ENCODE peak calls at places on chromosomes 13 and 19, in eight cellular contexts. O is heart right ventricle; V is effector memory CD4-positive, alpha-beta T cell; Y is lung; C is fibroblast of lung; J is aorta; I is body of pancreas; F is brain microvascular endothelial cell. R is an unnamed sample.

GRCh38 chr13:44050450-44051063 is 170.9 kb downstream of the LACC1 start:
- DNase-seq in O (peak), V (no peak), Y (no peak), C (no peak), J (no peak), I (no peak), F (peak), R (no peak)

GRCh38 chr19:55647732-55648656 is at the start of gene CCDC106:
- DNase-seq in O (peak), V (no peak), Y (peak), C (peak), J (peak), I (peak), F (peak), R (peak)

GRCh38 chr19:40633207-40633606 is 32.0 kb downstream of the LTBP4 start:
- DNase-seq in O (no peak), V (no peak), Y (no peak), C (peak), J (no peak), I (no peak), F (peak), R (no peak)

GRCh38 chr19:2495130-2495641 is 19.3 kb downstream of the GADD45B start:
- DNase-seq in O (peak), V (no peak), Y (peak), C (peak), J (peak), I (peak), F (no peak), R (peak)

GRCh38 chr13:51971520-51972426 is 39.5 kb downstream of the ATP7B start:
- DNase-seq in O (no peak), V (no peak), Y (no peak), C (no peak), J (no peak), I (no peak), F (no peak), R (no peak)

GRCh38 chr13:67366533-67366932 is 136.4 kb upstream of the PCDH9 start:
- DNase-seq in O (no peak), V (no peak), Y (no peak), C (peak), J (no peak), I (no peak), F (peak), R (no peak)

GRCh38 chr19:17125728-17126677 is 50.4 kb downstream of the MYO9B start:
- DNase-seq in O (peak), V (peak), Y (peak), C (peak), J (peak), I (peak), F (peak), R (no peak)

GRCh38 chr13:29436291-29436690 is 159.2 kb downstream of the SLC7A1 start:
- DNase-seq in O (no peak), V (no peak), Y (no peak), C (peak), J (no peak), I (no peak), F (peak), R (no peak)

GRCh38 chr13:25037057-25037813 is 58.7 kb upstream of the PABPC3 start:
- DNase-seq in O (peak), V (no peak), Y (peak), C (peak), J (no peak), I (peak), F (peak), R (no peak)

GRCh38 chr13:97223711-97224461 is 1.8 kb downstream of the MBNL2 start:
- DNase-seq in O (peak), V (no peak), Y (peak), C (peak), J (peak), I (peak), F (peak), R (peak)

GRCh38 chr13:33015275-33015674 is 948 bp upstream of the KL start:
- DNase-seq in O (peak), V (no peak), Y (no peak), C (no peak), J (no peak), I (no peak), F (no peak), R (peak)

GRCh38 chr19:30229524-30230174 is 142.5 kb upstream of the ZNF536 start:
- DNase-seq in O (no peak), V (no peak), Y (no peak), C (no peak), J (no peak), I (no peak), F (peak), R (no peak)

GRCh38 chr19:3619631-3620012 is 7.0 kb downstream of the CACTIN start:
- DNase-seq in O (no peak), V (no peak), Y (no peak), C (no peak), J (no peak), I (no peak), F (no peak), R (no peak)

GRCh38 chr13:102580552-102581169 is 16.1 kb upstream of the TPP2 start:
- DNase-seq in O (peak), V (no peak), Y (no peak), C (peak), J (no peak), I (no peak), F (peak), R (peak)

GRCh38 chr19:45913874-45914830 is at the start of gene NANOS2:
- DNase-seq in O (no peak), V (no peak), Y (no peak), C (no peak), J (no peak), I (no peak), F (no peak), R (no peak)

GRCh38 chr19:40763963-40764362 is 11.4 kb upstream of the MIA start:
- DNase-seq in O (no peak), V (no peak), Y (no peak), C (no peak), J (no peak), I (no peak), F (no peak), R (no peak)

GRCh38 chr19:5054551-5055456 is 85.9 kb downstream of the KDM4B start:
- DNase-seq in O (peak), V (no peak), Y (no peak), C (no peak), J (no peak), I (no peak), F (no peak), R (no peak)

GRCh38 chr13:54934121-54934520 is 1905.5 kb downstream of the OLFM4 start:
- DNase-seq in O (no peak), V (no peak), Y (no peak), C (no peak), J (no peak), I (no peak), F (no peak), R (no peak)

GRCh38 chr13:21486322-21486721 is 27.2 kb upstream of the ZDHHC20 start:
- DNase-seq in O (no peak), V (no peak), Y (no peak), C (no peak), J (no peak), I (no peak), F (no peak), R (no peak)

GRCh38 chr13:98225036-98225940 is 48.2 kb upstream of the RNF113B start:
- DNase-seq in O (no peak), V (no peak), Y (no peak), C (no peak), J (no peak), I (no peak), F (no peak), R (no peak)

GRCh38 chr19:23571175-23571574 is 115.8 kb downstream of the ZNF675 start:
- DNase-seq in O (no peak), V (no peak), Y (no peak), C (no peak), J (no peak), I (no peak), F (no peak), R (no peak)

GRCh38 chr19:54319049-54319448 is 6.1 kb upstream of the LILRA5 start:
- DNase-seq in O (no peak), V (no peak), Y (no peak), C (no peak), J (no peak), I (no peak), F (no peak), R (no peak)

GRCh38 chr19:13959962-13960862 is 7.9 kb downstream of the DCAF15 start:
- DNase-seq in O (no peak), V (no peak), Y (no peak), C (no peak), J (peak), I (no peak), F (no peak), R (no peak)

GRCh38 chr19:51472607-51473006 is 5.7 kb upstream of the CEACAM18 start:
- DNase-seq in O (no peak), V (no peak), Y (no peak), C (no peak), J (no peak), I (no peak), F (no peak), R (no peak)

GRCh38 chr13:104984296-104984818 is 1551.1 kb downstream of the EFNB2 start:
- DNase-seq in O (peak), V (no peak), Y (no peak), C (peak), J (no peak), I (peak), F (peak), R (no peak)

GRCh38 chr19:11560404-11560988 is 1.5 kb upstream of the ELOF1 start:
- DNase-seq in O (peak), V (no peak), Y (peak), C (peak), J (no peak), I (peak), F (peak), R (no peak)

GRCh38 chr13:49399801-49400472 is 43.9 kb downstream of the CAB39L start:
- DNase-seq in O (no peak), V (no peak), Y (no peak), C (no peak), J (no peak), I (peak), F (no peak), R (no peak)

GRCh38 chr19:35587326-35587725 is 1.4 kb downstream of the PMIS2 start:
- DNase-seq in O (no peak), V (no peak), Y (no peak), C (peak), J (no peak), I (no peak), F (peak), R (no peak)

GRCh38 chr13:47869780-47870179 is 131.3 kb downstream of the SUCLA2 start:
- DNase-seq in O (no peak), V (no peak), Y (no peak), C (no peak), J (no peak), I (no peak), F (no peak), R (no peak)

GRCh38 chr19:3249408-3249807 is 24.9 kb downstream of the CELF5 start:
- DNase-seq in O (no peak), V (no peak), Y (no peak), C (no peak), J (no peak), I (no peak), F (no peak), R (no peak)

GRCh38 chr19:52691215-52691610 is 43.6 kb downstream of the ZNF611 start:
- DNase-seq in O (peak), V (no peak), Y (no peak), C (no peak), J (no peak), I (no peak), F (no peak), R (no peak)

GRCh38 chr19:6113616-6114188 is 3.4 kb upstream of the RFX2 start:
- DNase-seq in O (no peak), V (no peak), Y (no peak), C (no peak), J (no peak), I (no peak), F (no peak), R (no peak)

GRCh38 chr19:6105444-6105843 is 4.9 kb downstream of the RFX2 start:
- DNase-seq in O (no peak), V (no peak), Y (no peak), C (no peak), J (no peak), I (no peak), F (no peak), R (no peak)

GRCh38 chr19:6110360-6110977 is at the start of gene RFX2:
- DNase-seq in O (peak), V (peak), Y (peak), C (peak), J (peak), I (peak), F (peak), R (peak)

GRCh38 chr19:6108721-6109633 is 1.3 kb downstream of the RFX2 start:
- DNase-seq in O (peak), V (peak), Y (peak), C (peak), J (peak), I (peak), F (no peak), R (peak)

GRCh38 chr19:6109947-6110346 is 353 bp downstream of the RFX2 start:
- DNase-seq in O (no peak), V (no peak), Y (no peak), C (no peak), J (no peak), I (no peak), F (no peak), R (no peak)
- H3K27ac ChIP-seq in O (no peak), V (peak), Y (peak), C (peak), J (peak), I (peak), F (no peak), R (peak)

GRCh38 chr19:33366127-33366526 is 7.4 kb upstream of the CEBPG start:
- DNase-seq in O (no peak), V (no peak), Y (no peak), C (no peak), J (no peak), I (no peak), F (no peak), R (no peak)
- H3K27ac ChIP-seq in O (no peak), V (no peak), Y (no peak), C (no peak), J (no peak), I (no peak), F (no peak), R (no peak)

GRCh38 chr19:8518536-8518935 is 4.6 kb upstream of the ZNF414 start:
- DNase-seq in O (no peak), V (no peak), Y (no peak), C (no peak), J (no peak), I (no peak), F (no peak), R (no peak)
- H3K27ac ChIP-seq in O (no peak), V (peak), Y (no peak), C (no peak), J (no peak), I (peak), F (no peak), R (no peak)

GRCh38 chr13:113146750-113147149 is 11.7 kb upstream of the PROZ start:
- DNase-seq in O (no peak), V (no peak), Y (no peak), C (no peak), J (no peak), I (no peak), F (no peak), R (no peak)

GRCh38 chr13:113147206-113147605 is 11.2 kb upstream of the PROZ start:
- DNase-seq in O (no peak), V (no peak), Y (no peak), C (no peak), J (no peak), I (no peak), F (no peak), R (no peak)

GRCh38 chr13:113144255-113144629 is 14.2 kb upstream of the PROZ start:
- DNase-seq in O (no peak), V (no peak), Y (no peak), C (no peak), J (no peak), I (no peak), F (no peak), R (no peak)

GRCh38 chr13:113145911-113146598 is 12.4 kb upstream of the PROZ start:
- DNase-seq in O (no peak), V (no peak), Y (no peak), C (no peak), J (no peak), I (no peak), F (no peak), R (no peak)

DNA sequence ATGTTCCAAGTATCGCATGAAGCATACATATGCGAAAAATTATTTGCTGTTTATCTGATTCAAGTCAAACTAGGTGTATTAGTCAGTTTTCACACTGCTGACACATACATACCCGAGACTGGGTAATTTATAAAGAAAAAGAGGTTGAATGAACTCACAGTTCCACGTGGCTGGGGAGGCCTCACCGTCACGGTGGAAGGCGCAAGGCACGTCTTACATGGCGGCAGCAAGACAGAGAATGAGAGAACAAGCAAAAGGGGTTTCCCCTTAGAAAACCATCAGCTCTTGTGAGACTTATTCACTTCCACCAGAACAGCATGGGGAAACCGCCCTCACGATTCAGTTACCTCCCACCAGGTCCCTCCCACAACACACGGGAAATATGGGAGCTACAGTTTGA is 13.0 kb upstream of the PROZ start:
- DNase-seq in O (no peak), V (no peak), Y (no peak), C (no peak), J (no peak), I (no peak), F (no peak), R (no peak)
- H3K27ac ChIP-seq in O (no peak), V (no peak), Y (no peak), C (no peak), J (no peak), I (no peak), F (no peak), R (no peak)

GRCh38 chr19:19185853-19186728 is 5.9 kb downstream of the BORCS8 start:
- DNase-seq in O (no peak), V (peak), Y (peak), C (peak), J (no peak), I (peak), F (no peak), R (no peak)

GRCh38 chr19:19191920-19192882 is at the start of the genes BORCS8 and RFXANK:
- DNase-seq in O (peak), V (peak), Y (peak), C (peak), J (peak), I (peak), F (peak), R (peak)

GRCh38 chr19:19181614-19182013 is 10.3 kb downstream of the BORCS8 start:
- DNase-seq in O (no peak), V (no peak), Y (no peak), C (no peak), J (no peak), I (no peak), F (no peak), R (no peak)

GRCh38 chr19:19186742-19187141 is 5.2 kb downstream of the BORCS8 start:
- DNase-seq in O (no peak), V (no peak), Y (no peak), C (no peak), J (no peak), I (no peak), F (no peak), R (no peak)
- H3K27ac ChIP-seq in O (no peak), V (no peak), Y (peak), C (no peak), J (no peak), I (no peak), F (no peak), R (no peak)

DNA sequence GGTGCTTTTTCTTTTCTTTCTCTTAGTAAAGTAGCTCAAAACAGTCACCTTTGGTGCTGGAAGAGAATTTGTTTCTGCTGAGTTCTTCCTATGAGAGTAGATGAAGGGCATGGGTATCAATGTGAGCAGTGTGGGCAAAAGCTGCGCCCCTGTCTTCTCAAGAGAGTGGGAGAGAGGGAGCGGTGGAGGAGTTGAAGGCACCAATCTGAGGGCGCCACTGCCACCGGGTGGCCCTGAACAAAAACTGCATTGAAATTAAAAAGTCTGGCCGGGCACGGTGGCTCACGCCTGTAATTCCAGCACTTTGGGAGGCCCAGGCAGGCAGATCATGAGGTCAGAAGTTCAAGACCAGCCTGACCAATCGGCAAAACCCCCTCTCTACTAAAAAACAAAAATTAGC is 28.7 kb upstream of the EPHX3 start:
- DNase-seq in O (no peak), V (no peak), Y (no peak), C (no peak), J (no peak), I (no peak), F (no peak), R (no peak)
- H3K27ac ChIP-seq in O (no peak), V (no peak), Y (no peak), C (no peak), J (no peak), I (peak), F (no peak), R (no peak)

DNA sequence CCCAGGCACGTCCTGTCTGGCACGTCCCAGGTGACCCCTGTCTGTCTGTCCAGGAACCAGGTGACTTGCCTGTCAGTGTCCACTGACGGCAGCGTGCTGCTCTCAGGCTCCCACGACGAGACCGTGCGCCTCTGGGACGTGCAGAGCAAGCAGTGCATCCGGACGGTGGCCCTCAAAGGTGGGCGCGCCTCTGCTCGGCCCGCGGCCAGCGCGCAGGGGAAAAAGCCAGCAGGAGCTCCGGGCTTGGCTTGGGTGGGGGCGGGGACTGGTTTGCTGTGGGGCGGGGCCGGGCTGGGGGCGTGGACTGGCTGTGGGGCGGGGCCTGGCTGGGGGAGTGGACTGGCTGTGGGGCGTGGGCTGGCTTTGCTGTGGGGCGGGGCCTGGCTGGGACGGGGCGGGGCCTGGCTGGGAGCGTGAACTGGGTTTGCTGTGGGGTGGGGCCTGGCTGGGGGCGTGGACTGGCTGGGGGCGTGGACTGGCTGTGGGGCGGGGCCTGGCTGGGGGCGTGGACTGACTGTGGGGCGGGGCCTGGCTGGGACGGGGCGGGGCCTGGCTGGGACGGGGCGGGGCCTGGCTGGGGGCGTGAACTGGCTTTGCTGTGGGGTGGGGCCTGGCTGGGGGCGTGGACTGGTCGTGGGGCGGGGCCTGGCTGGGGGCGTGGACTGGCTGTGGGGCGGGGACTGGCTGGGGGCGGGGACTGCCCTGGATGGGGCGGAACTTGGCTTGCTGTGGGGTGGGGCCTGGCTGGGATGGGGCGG is 7.2 kb downstream of the WDR18 start:
- DNase-seq in O (no peak), V (peak), Y (no peak), C (peak), J (no peak), I (no peak), F (peak), R (no peak)
- H3K27ac ChIP-seq in O (no peak), V (no peak), Y (no peak), C (no peak), J (no peak), I (no peak), F (no peak), R (no peak)

GRCh38 chr13:100517135-100517534 is 71.5 kb downstream of the GGACT start:
- DNase-seq in O (no peak), V (no peak), Y (no peak), C (no peak), J (no peak), I (peak), F (no peak), R (no peak)
- H3K27ac ChIP-seq in O (no peak), V (no peak), Y (no peak), C (no peak), J (no peak), I (peak), F (no peak), R (no peak)

R was measured in uterus.